ENCODE peak calls at places on chromosome 21, in five cellular contexts. F, U, M, L and S are unnamed samples.

GRCh38 chr21:30206551-30207251 is 9.2 kb downstream of the CLDN8 start:
- DNase-seq in M (no peak), L (no peak), U (no peak), F (no peak), S (no peak)

GRCh38 chr21:18954415-18954972 is 550.9 kb upstream of the TMPRSS15 start:
- DNase-seq in U (no peak), L (no peak), F (no peak), M (no peak), S (no peak)

GRCh38 chr21:35127851-35128250 is 78.7 kb upstream of the RUNX1 start:
- DNase-seq in F (no peak), U (no peak), L (no peak), M (no peak), S (no peak)

GRCh38 chr21:31752352-31752751 is 20.4 kb upstream of the SCAF4 start:
- DNase-seq in L (no peak), F (no peak), U (no peak), M (no peak), S (no peak)

GRCh38 chr21:32143222-32143939 is 135.5 kb downstream of the MIS18A start:
- DNase-seq in F (peak; percentile 32), L (no peak), M (peak; percentile 65), U (no peak), S (no peak)

GRCh38 chr21:28257276-28257675 is 735.4 kb downstream of the LTN1 start:
- DNase-seq in F (no peak), L (no peak), M (no peak), U (no peak), S (no peak)

GRCh38 chr21:43803558-43804300 is 14.4 kb downstream of the RRP1 start:
- DNase-seq in M (peak; percentile 48), F (no peak), U (no peak), L (no peak), S (no peak)

GRCh38 chr21:25583370-25584133 is 23.7 kb downstream of the MRPL39 start:
- DNase-seq in F (no peak), U (no peak), M (no peak), L (no peak), S (no peak)

GRCh38 chr21:36320421-36321324 is 676 bp downstream of the MORC3 start:
- DNase-seq in F (peak; percentile 42), M (peak; percentile 87), L (peak; percentile 48), U (peak; percentile 28), S (peak; percentile 66)

GRCh38 chr21:31682625-31683024 is 23.1 kb downstream of the SOD1 start:
- DNase-seq in U (no peak), M (no peak), F (no peak), L (no peak), S (no peak)

GRCh38 chr21:34580181-34580700 is 34.7 kb downstream of the RCAN1 start:
- DNase-seq in L (no peak), M (no peak), U (no peak), F (no peak), S (peak; percentile 56)

GRCh38 chr21:40386981-40387380 is 460.0 kb downstream of the DSCAM start:
- DNase-seq in U (no peak), F (no peak), M (no peak), L (no peak), S (no peak)

GRCh38 chr21:25934771-25935224 is 200.0 kb downstream of the GABPA start:
- DNase-seq in F (peak; percentile 43), U (no peak), M (peak; percentile 68), L (no peak), S (peak; percentile 81)

GRCh38 chr21:33896691-33897090 is 18.9 kb downstream of the ATP5PO start:
- DNase-seq in U (no peak), L (no peak), M (no peak), F (no peak), S (no peak)

GRCh38 chr21:26683996-26684395 is 110.9 kb upstream of the CYYR1 start:
- DNase-seq in F (no peak), U (no peak), L (no peak), M (no peak), S (no peak)

GRCh38 chr21:32114434-32115063 is 164.3 kb downstream of the MIS18A start:
- DNase-seq in U (no peak), F (no peak), M (no peak), L (no peak), S (no peak)

GRCh38 chr21:36543924-36544323 is 64.0 kb upstream of the CLDN14 start:
- DNase-seq in M (no peak), L (no peak), U (no peak), F (no peak), S (no peak)

GRCh38 chr21:33975548-33976081 is 60.0 kb upstream of the ATP5PO start:
- DNase-seq in M (no peak), L (no peak), U (no peak), F (no peak), S (no peak)

GRCh38 chr21:29430581-29430980 is 131.9 kb downstream of the BACH1 start:
- DNase-seq in L (no peak), U (no peak), F (no peak), M (no peak), S (no peak)

GRCh38 chr21:35102488-35103407 is 53.6 kb upstream of the RUNX1 start:
- DNase-seq in U (no peak), L (no peak), F (no peak), M (peak; percentile 69), S (peak; percentile 67)

GRCh38 chr21:27525780-27526179 is 558.9 kb upstream of the ADAMTS5 start:
- DNase-seq in U (no peak), L (no peak), M (no peak), F (no peak), S (no peak)

GRCh38 chr21:15444118-15444960 is 285.4 kb upstream of the USP25 start:
- DNase-seq in M (no peak), L (no peak), U (no peak), F (no peak), S (no peak)

GRCh38 chr21:34553199-34553952 is 41.4 kb upstream of the KCNE1 start:
- DNase-seq in F (no peak), L (no peak), M (no peak), U (peak; percentile 10), S (no peak)

GRCh38 chr21:39346671-39347327 is 2.1 kb downstream of the HMGN1 start:
- DNase-seq in L (no peak), F (no peak), M (no peak), U (no peak), S (no peak)

DNA sequence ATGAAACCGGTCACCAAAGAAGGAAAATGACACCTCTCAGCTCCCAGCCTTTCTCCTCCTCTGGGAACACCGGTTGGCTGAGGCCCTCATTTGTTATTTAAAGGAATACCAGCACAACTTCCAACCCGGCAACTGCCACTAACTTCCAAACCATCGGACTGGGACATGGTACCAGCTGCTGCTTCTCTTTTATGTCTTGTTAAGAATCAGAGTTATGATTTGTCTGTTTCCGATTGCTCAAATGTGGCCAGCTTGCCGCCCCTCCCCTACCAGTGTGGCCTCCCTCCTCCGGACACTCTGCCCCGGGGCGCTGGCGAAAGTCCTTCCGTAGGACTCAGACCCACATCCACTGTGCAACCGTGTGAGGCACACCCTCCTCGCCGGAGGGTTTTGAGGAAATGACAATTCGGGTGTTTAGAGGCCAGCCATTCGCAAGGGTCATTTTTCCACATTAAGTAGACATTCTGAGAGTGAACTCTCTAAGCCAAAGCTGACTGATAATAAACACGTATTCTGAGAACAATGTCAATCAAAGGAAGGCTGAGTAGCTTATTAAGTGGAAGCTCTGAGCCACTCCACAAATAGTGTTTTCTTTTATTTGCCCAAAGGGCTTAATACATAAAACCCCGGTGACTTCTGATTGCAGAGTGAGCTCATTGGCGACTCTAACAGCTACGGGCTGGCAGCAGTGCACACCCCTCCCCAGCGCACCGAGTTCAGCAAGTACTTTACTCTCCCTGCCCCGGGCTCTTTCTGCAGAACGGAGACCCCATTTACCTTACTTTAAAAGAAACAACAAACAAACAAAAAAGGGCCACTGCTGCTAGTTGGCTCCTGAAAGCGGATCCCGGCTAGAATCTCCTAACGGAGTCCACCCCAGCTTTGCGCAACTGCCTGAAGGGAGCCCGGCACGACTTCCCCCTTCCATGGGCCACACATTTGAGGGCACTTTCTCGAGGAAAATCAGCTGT is 5.4 kb downstream of the RIPK4 start:
- DNase-seq in M (peak; percentile 78), U (no peak), L (no peak), F (peak; percentile 26), S (peak; percentile 85)
- H3K27me3 ChIP-seq in M (peaks cover 63% of the 10 kb centered on the region), U (no peaks in the 10 kb centered on the region), L (peaks cover 77% of the 10 kb centered on the region), F (no peaks in the 10 kb centered on the region), S (no peaks in the 10 kb centered on the region)

GRCh38 chr21:42118901-42119300 is 47.8 kb downstream of the UMODL1 start:
- DNase-seq in F (no peak), U (no peak), L (no peak), M (peak; percentile 55), S (no peak)

GRCh38 chr21:42120056-42120903 is 49.2 kb downstream of the UMODL1 start:
- DNase-seq in L (no peak), F (no peak), M (peak; percentile 44), U (no peak), S (no peak)

GRCh38 chr21:42120904-42121535 is 49.9 kb downstream of the UMODL1 start:
- DNase-seq in F (no peak), L (no peak), U (no peak), M (no peak), S (no peak)

GRCh38 chr21:42117229-42118048 is 46.3 kb downstream of the UMODL1 start:
- DNase-seq in F (peak; percentile 75), L (no peak), M (peak; percentile 79), U (peak; percentile 54), S (peak; percentile 74)

DNA sequence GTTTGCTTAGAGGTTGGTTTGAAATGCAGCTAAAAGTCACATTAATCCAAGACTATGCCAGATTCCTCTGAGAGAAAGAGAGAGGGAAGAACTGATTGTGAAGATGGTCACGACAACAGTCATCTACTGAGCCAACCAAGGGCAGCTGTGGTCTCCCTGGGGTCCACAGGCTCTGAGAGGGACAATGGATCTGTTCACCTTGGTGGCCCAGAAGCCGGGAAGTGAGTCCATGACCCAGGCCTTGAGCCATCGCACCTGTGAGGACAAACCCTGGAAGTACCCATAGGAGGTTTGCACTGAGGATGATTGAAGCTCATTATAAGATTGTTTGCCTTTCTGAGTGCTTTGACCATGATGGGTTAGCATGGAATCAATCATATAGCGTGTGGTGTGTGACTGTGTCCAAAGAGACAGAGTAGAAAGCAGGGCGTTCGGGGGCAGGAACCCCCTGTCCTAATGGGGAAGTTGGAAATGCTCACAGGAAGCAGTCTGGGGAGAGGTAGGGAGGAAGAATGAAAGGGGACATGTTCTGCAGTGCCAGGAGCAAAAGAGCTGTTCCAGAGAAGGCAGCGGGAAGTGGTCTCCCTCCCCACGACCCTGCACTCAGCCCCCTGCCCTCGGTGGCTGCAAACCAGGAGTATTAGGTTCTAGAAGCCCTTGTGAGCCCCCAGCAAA is 47.1 kb downstream of the UMODL1 start:
- DNase-seq in L (no peak), F (no peak), M (peak; percentile 40), U (no peak), S (no peak)
- H3K27me3 ChIP-seq in L (peaks cover 64% of the 10 kb centered on the region), F (no peaks in the 10 kb centered on the region), M (peaks cover 51% of the 10 kb centered on the region), U (peaks cover 15% of the 10 kb centered on the region), S (no peaks in the 10 kb centered on the region)

DNA sequence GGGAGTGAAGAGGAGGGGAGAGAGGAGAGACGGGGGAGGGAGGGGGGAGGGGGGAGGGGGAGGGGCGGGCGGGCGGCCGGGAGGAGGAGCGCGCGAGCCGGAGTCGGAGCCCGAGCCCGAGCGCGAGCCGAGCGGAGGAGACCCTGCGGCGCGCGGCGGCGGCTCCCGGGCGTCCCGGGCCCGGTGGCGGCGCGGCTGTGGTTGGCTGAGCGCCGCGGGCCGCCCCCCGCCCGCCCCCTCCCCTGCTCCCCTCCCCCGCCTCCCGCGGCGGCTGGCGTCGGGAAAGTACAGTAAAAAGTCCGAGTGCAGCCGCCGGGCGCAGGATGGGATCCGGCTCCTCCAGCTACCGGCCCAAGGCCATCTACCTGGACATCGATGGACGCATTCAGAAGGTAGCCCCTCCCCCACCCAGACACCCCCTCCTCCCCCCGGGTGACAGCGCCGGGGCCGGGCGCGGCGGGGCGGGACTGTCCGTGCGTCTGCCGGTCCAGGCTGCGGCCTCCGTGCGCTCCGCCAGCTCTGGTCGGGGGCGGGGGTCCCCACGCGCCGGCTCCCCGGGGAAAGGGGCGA is at the start of gene PDE9A:
- DNase-seq in M (peak; percentile 67), U (no peak), F (no peak), L (no peak), S (peak; percentile 48)
- H3K27me3 ChIP-seq in M (peaks cover 17% of the 10 kb centered on the region), U (no peaks in the 10 kb centered on the region), F (no peaks in the 10 kb centered on the region), L (peaks cover 75% of the 10 kb centered on the region), S (no peaks in the 10 kb centered on the region)

GRCh38 chr21:45401916-45402900 is 2.8 kb upstream of the COL18A1 start:
- DNase-seq in F (no peak), U (no peak), L (no peak), M (peak; percentile 56), S (peak; percentile 8)
- H3K27me3 ChIP-seq in F (no peaks in the 10 kb centered on the region), U (no peaks in the 10 kb centered on the region), L (peaks cover 52% of the 10 kb centered on the region), M (no peaks in the 10 kb centered on the region), S (no peaks in the 10 kb centered on the region)